ENCODE peak calls at places on chromosomes 12 and 14, in ten cellular contexts. One of them, this sample, is unnamed.

GRCh38 chr14:60183138-60183537 is 17.9 kb upstream of the DHRS7 start:
- DNase-seq in spleen: no peak
- DNase-seq in posterior cingulate gyrus: no peak
- DNase-seq in A172: no peak
- DNase-seq in T follicular helper cell: no peak
- DNase-seq in transverse colon: no peak
- DNase-seq in A549: no peak
- DNase-seq in CD4-positive, alpha-beta memory T cell: no peak
- DNase-seq in fibroblast of the aortic adventitia: no peak
- DNase-seq in stimulated activated CD8-positive, alpha-beta memory T cell treated with anti-CD3 and anti-CD28 coated beads, Interleukin-7, amount 100 ng/mL, for 24 hours: no peak
- DNase-seq in this sample: no peak

GRCh38 chr14:88384653-88385205 is 728 bp upstream of the SPATA7 start:
- DNase-seq in A172: no peak
- DNase-seq in A549: no peak
- DNase-seq in stimulated activated CD8-positive, alpha-beta memory T cell treated with anti-CD3 and anti-CD28 coated beads, Interleukin-7, amount 100 ng/mL, for 24 hours: no peak
- DNase-seq in T follicular helper cell: no peak
- DNase-seq in spleen: no peak
- DNase-seq in CD4-positive, alpha-beta memory T cell: peak; percentile 2
- DNase-seq in posterior cingulate gyrus: no peak
- DNase-seq in transverse colon: no peak
- DNase-seq in fibroblast of the aortic adventitia: peak; percentile 34
- DNase-seq in this sample: no peak

GRCh38 chr12:41224066-41224465 is 35.9 kb downstream of the PDZRN4 start:
- DNase-seq in stimulated activated CD8-positive, alpha-beta memory T cell treated with anti-CD3 and anti-CD28 coated beads, Interleukin-7, amount 100 ng/mL, for 24 hours: no peak
- DNase-seq in T follicular helper cell: no peak
- DNase-seq in fibroblast of the aortic adventitia: no peak
- DNase-seq in CD4-positive, alpha-beta memory T cell: no peak
- DNase-seq in A549: no peak
- DNase-seq in posterior cingulate gyrus: no peak
- DNase-seq in spleen: no peak
- DNase-seq in A172: no peak
- DNase-seq in transverse colon: no peak
- DNase-seq in this sample: no peak

GRCh38 chr14:72692678-72693077 is 201.2 kb downstream of the DPF3 start:
- DNase-seq in T follicular helper cell: no peak
- DNase-seq in posterior cingulate gyrus: no peak
- DNase-seq in A172: no peak
- DNase-seq in CD4-positive, alpha-beta memory T cell: no peak
- DNase-seq in spleen: no peak
- DNase-seq in A549: no peak
- DNase-seq in stimulated activated CD8-positive, alpha-beta memory T cell treated with anti-CD3 and anti-CD28 coated beads, Interleukin-7, amount 100 ng/mL, for 24 hours: no peak
- DNase-seq in fibroblast of the aortic adventitia: no peak
- DNase-seq in transverse colon: no peak
- DNase-seq in this sample: no peak

GRCh38 chr14:99668307-99668997 is 15.6 kb upstream of the CYP46A1 start:
- DNase-seq in fibroblast of the aortic adventitia: no peak
- DNase-seq in stimulated activated CD8-positive, alpha-beta memory T cell treated with anti-CD3 and anti-CD28 coated beads, Interleukin-7, amount 100 ng/mL, for 24 hours: no peak
- DNase-seq in A172: no peak
- DNase-seq in T follicular helper cell: no peak
- DNase-seq in transverse colon: no peak
- DNase-seq in A549: no peak
- DNase-seq in posterior cingulate gyrus: no peak
- DNase-seq in CD4-positive, alpha-beta memory T cell: no peak
- DNase-seq in spleen: peak; percentile 54
- DNase-seq in this sample: no peak

GRCh38 chr12:128914908-128915563 is 61.8 kb downstream of the GLT1D1 start:
- DNase-seq in spleen: no peak
- DNase-seq in fibroblast of the aortic adventitia: no peak
- DNase-seq in A549: no peak
- DNase-seq in CD4-positive, alpha-beta memory T cell: no peak
- DNase-seq in A172: no peak
- DNase-seq in stimulated activated CD8-positive, alpha-beta memory T cell treated with anti-CD3 and anti-CD28 coated beads, Interleukin-7, amount 100 ng/mL, for 24 hours: no peak
- DNase-seq in posterior cingulate gyrus: no peak
- DNase-seq in transverse colon: no peak
- DNase-seq in T follicular helper cell: no peak
- DNase-seq in this sample: peak; percentile 62

GRCh38 chr12:25435431-25435830 is 117.7 kb downstream of the LMNTD1 start:
- DNase-seq in A549: no peak
- DNase-seq in spleen: no peak
- DNase-seq in stimulated activated CD8-positive, alpha-beta memory T cell treated with anti-CD3 and anti-CD28 coated beads, Interleukin-7, amount 100 ng/mL, for 24 hours: no peak
- DNase-seq in CD4-positive, alpha-beta memory T cell: no peak
- DNase-seq in T follicular helper cell: no peak
- DNase-seq in transverse colon: no peak
- DNase-seq in posterior cingulate gyrus: no peak
- DNase-seq in A172: no peak
- DNase-seq in fibroblast of the aortic adventitia: no peak
- DNase-seq in this sample: no peak

GRCh38 chr12:93090768-93091172 is 161.7 kb upstream of the EEA1 start:
- DNase-seq in T follicular helper cell: no peak
- DNase-seq in A549: peak; percentile 17
- DNase-seq in transverse colon: no peak
- DNase-seq in CD4-positive, alpha-beta memory T cell: no peak
- DNase-seq in A172: peak; percentile 62
- DNase-seq in fibroblast of the aortic adventitia: peak; percentile 78
- DNase-seq in posterior cingulate gyrus: no peak
- DNase-seq in stimulated activated CD8-positive, alpha-beta memory T cell treated with anti-CD3 and anti-CD28 coated beads, Interleukin-7, amount 100 ng/mL, for 24 hours: no peak
- DNase-seq in spleen: no peak
- DNase-seq in this sample: no peak

GRCh38 chr14:32601908-32602307 is 272.8 kb downstream of the AKAP6 start:
- DNase-seq in A549: no peak
- DNase-seq in transverse colon: no peak
- DNase-seq in CD4-positive, alpha-beta memory T cell: no peak
- DNase-seq in spleen: no peak
- DNase-seq in A172: no peak
- DNase-seq in T follicular helper cell: no peak
- DNase-seq in posterior cingulate gyrus: no peak
- DNase-seq in stimulated activated CD8-positive, alpha-beta memory T cell treated with anti-CD3 and anti-CD28 coated beads, Interleukin-7, amount 100 ng/mL, for 24 hours: no peak
- DNase-seq in fibroblast of the aortic adventitia: peak; percentile 51
- DNase-seq in this sample: no peak

GRCh38 chr14:21840765-21841164 is 167.1 kb upstream of the OR4E1 start:
- DNase-seq in fibroblast of the aortic adventitia: no peak
- DNase-seq in T follicular helper cell: no peak
- DNase-seq in spleen: no peak
- DNase-seq in transverse colon: no peak
- DNase-seq in A172: no peak
- DNase-seq in stimulated activated CD8-positive, alpha-beta memory T cell treated with anti-CD3 and anti-CD28 coated beads, Interleukin-7, amount 100 ng/mL, for 24 hours: no peak
- DNase-seq in posterior cingulate gyrus: no peak
- DNase-seq in A549: no peak
- DNase-seq in CD4-positive, alpha-beta memory T cell: peak; percentile 26
- DNase-seq in this sample: no peak

GRCh38 chr12:89856431-89856830 is 147.8 kb upstream of the ATP2B1 start:
- DNase-seq in fibroblast of the aortic adventitia: peak; percentile 95
- DNase-seq in stimulated activated CD8-positive, alpha-beta memory T cell treated with anti-CD3 and anti-CD28 coated beads, Interleukin-7, amount 100 ng/mL, for 24 hours: no peak
- DNase-seq in spleen: no peak
- DNase-seq in CD4-positive, alpha-beta memory T cell: no peak
- DNase-seq in transverse colon: no peak
- DNase-seq in A549: no peak
- DNase-seq in posterior cingulate gyrus: no peak
- DNase-seq in A172: peak; percentile 61
- DNase-seq in T follicular helper cell: no peak
- DNase-seq in this sample: peak; percentile 45

GRCh38 chr14:104382361-104383087 is 197.0 kb upstream of the C14orf180 start:
- DNase-seq in spleen: peak; percentile 64
- DNase-seq in A172: no peak
- DNase-seq in fibroblast of the aortic adventitia: no peak
- DNase-seq in CD4-positive, alpha-beta memory T cell: no peak
- DNase-seq in posterior cingulate gyrus: no peak
- DNase-seq in A549: no peak
- DNase-seq in transverse colon: no peak
- DNase-seq in stimulated activated CD8-positive, alpha-beta memory T cell treated with anti-CD3 and anti-CD28 coated beads, Interleukin-7, amount 100 ng/mL, for 24 hours: no peak
- DNase-seq in T follicular helper cell: no peak
- DNase-seq in this sample: no peak

GRCh38 chr12:101243074-101243473 is 33.0 kb upstream of the SLC5A8 start:
- DNase-seq in A549: no peak
- DNase-seq in T follicular helper cell: no peak
- DNase-seq in spleen: no peak
- DNase-seq in CD4-positive, alpha-beta memory T cell: no peak
- DNase-seq in fibroblast of the aortic adventitia: peak; percentile 17
- DNase-seq in posterior cingulate gyrus: no peak
- DNase-seq in transverse colon: no peak
- DNase-seq in stimulated activated CD8-positive, alpha-beta memory T cell treated with anti-CD3 and anti-CD28 coated beads, Interleukin-7, amount 100 ng/mL, for 24 hours: no peak
- DNase-seq in A172: no peak
- DNase-seq in this sample: no peak

GRCh38 chr12:32248594-32249140 is 142.0 kb downstream of the BICD1 start:
- DNase-seq in A172: no peak
- DNase-seq in A549: no peak
- DNase-seq in posterior cingulate gyrus: no peak
- DNase-seq in transverse colon: no peak
- DNase-seq in fibroblast of the aortic adventitia: no peak
- DNase-seq in CD4-positive, alpha-beta memory T cell: no peak
- DNase-seq in T follicular helper cell: no peak
- DNase-seq in stimulated activated CD8-positive, alpha-beta memory T cell treated with anti-CD3 and anti-CD28 coated beads, Interleukin-7, amount 100 ng/mL, for 24 hours: no peak
- DNase-seq in spleen: no peak
- DNase-seq in this sample: no peak

GRCh38 chr12:49792976-49793580 is 35.1 kb downstream of the NCKAP5L start:
- DNase-seq in CD4-positive, alpha-beta memory T cell: no peak
- DNase-seq in fibroblast of the aortic adventitia: no peak
- DNase-seq in spleen: no peak
- DNase-seq in posterior cingulate gyrus: no peak
- DNase-seq in stimulated activated CD8-positive, alpha-beta memory T cell treated with anti-CD3 and anti-CD28 coated beads, Interleukin-7, amount 100 ng/mL, for 24 hours: no peak
- DNase-seq in transverse colon: no peak
- DNase-seq in T follicular helper cell: no peak
- DNase-seq in A549: no peak
- DNase-seq in A172: no peak
- DNase-seq in this sample: no peak

GRCh38 chr12:128994869-128995268 is 141.6 kb downstream of the GLT1D1 start:
- DNase-seq in posterior cingulate gyrus: no peak
- DNase-seq in T follicular helper cell: no peak
- DNase-seq in transverse colon: no peak
- DNase-seq in A172: no peak
- DNase-seq in fibroblast of the aortic adventitia: no peak
- DNase-seq in A549: no peak
- DNase-seq in stimulated activated CD8-positive, alpha-beta memory T cell treated with anti-CD3 and anti-CD28 coated beads, Interleukin-7, amount 100 ng/mL, for 24 hours: no peak
- DNase-seq in CD4-positive, alpha-beta memory T cell: no peak
- DNase-seq in spleen: no peak
- DNase-seq in this sample: no peak

GRCh38 chr12:4036872-4037271 is 163.7 kb upstream of the PARP11 start:
- DNase-seq in posterior cingulate gyrus: no peak
- DNase-seq in transverse colon: no peak
- DNase-seq in A549: no peak
- DNase-seq in spleen: no peak
- DNase-seq in CD4-positive, alpha-beta memory T cell: no peak
- DNase-seq in stimulated activated CD8-positive, alpha-beta memory T cell treated with anti-CD3 and anti-CD28 coated beads, Interleukin-7, amount 100 ng/mL, for 24 hours: no peak
- DNase-seq in T follicular helper cell: no peak
- DNase-seq in A172: no peak
- DNase-seq in fibroblast of the aortic adventitia: no peak
- DNase-seq in this sample: no peak

GRCh38 chr14:50531595-50532501 is 521 bp downstream of the MAP4K5 start:
- DNase-seq in posterior cingulate gyrus: peak; percentile 32
- DNase-seq in CD4-positive, alpha-beta memory T cell: peak; percentile 15
- DNase-seq in transverse colon: peak; percentile 51
- DNase-seq in A172: no peak
- DNase-seq in fibroblast of the aortic adventitia: peak; percentile 31
- DNase-seq in spleen: peak; percentile 90
- DNase-seq in T follicular helper cell: peak; percentile 5
- DNase-seq in A549: no peak
- DNase-seq in stimulated activated CD8-positive, alpha-beta memory T cell treated with anti-CD3 and anti-CD28 coated beads, Interleukin-7, amount 100 ng/mL, for 24 hours: no peak
- DNase-seq in this sample: peak; percentile 28

GRCh38 chr14:103142031-103142430 is 18.8 kb downstream of the TNFAIP2 start:
- DNase-seq in A549: no peak
- DNase-seq in CD4-positive, alpha-beta memory T cell: no peak
- DNase-seq in stimulated activated CD8-positive, alpha-beta memory T cell treated with anti-CD3 and anti-CD28 coated beads, Interleukin-7, amount 100 ng/mL, for 24 hours: no peak
- DNase-seq in A172: no peak
- DNase-seq in spleen: no peak
- DNase-seq in fibroblast of the aortic adventitia: no peak
- DNase-seq in posterior cingulate gyrus: no peak
- DNase-seq in T follicular helper cell: no peak
- DNase-seq in transverse colon: no peak
- DNase-seq in this sample: no peak

GRCh38 chr14:83184531-83184930 is 1650.9 kb upstream of the SEL1L start:
- DNase-seq in fibroblast of the aortic adventitia: no peak
- DNase-seq in stimulated activated CD8-positive, alpha-beta memory T cell treated with anti-CD3 and anti-CD28 coated beads, Interleukin-7, amount 100 ng/mL, for 24 hours: no peak
- DNase-seq in transverse colon: no peak
- DNase-seq in posterior cingulate gyrus: no peak
- DNase-seq in spleen: no peak
- DNase-seq in T follicular helper cell: no peak
- DNase-seq in CD4-positive, alpha-beta memory T cell: no peak
- DNase-seq in A172: no peak
- DNase-seq in A549: no peak
- DNase-seq in this sample: no peak

GRCh38 chr14:46136456-46136855 is 515.1 kb downstream of the RPL10L start:
- DNase-seq in posterior cingulate gyrus: no peak
- DNase-seq in fibroblast of the aortic adventitia: no peak
- DNase-seq in transverse colon: no peak
- DNase-seq in A172: no peak
- DNase-seq in spleen: no peak
- DNase-seq in T follicular helper cell: no peak
- DNase-seq in A549: no peak
- DNase-seq in stimulated activated CD8-positive, alpha-beta memory T cell treated with anti-CD3 and anti-CD28 coated beads, Interleukin-7, amount 100 ng/mL, for 24 hours: no peak
- DNase-seq in CD4-positive, alpha-beta memory T cell: no peak
- DNase-seq in this sample: no peak

GRCh38 chr12:565161-565560 is 98.1 kb downstream of the NINJ2 start:
- DNase-seq in transverse colon: no peak
- DNase-seq in posterior cingulate gyrus: no peak
- DNase-seq in T follicular helper cell: no peak
- DNase-seq in CD4-positive, alpha-beta memory T cell: no peak
- DNase-seq in A549: no peak
- DNase-seq in stimulated activated CD8-positive, alpha-beta memory T cell treated with anti-CD3 and anti-CD28 coated beads, Interleukin-7, amount 100 ng/mL, for 24 hours: no peak
- DNase-seq in spleen: no peak
- DNase-seq in fibroblast of the aortic adventitia: no peak
- DNase-seq in A172: no peak
- DNase-seq in this sample: no peak

GRCh38 chr12:68667896-68668295 is 18.9 kb upstream of the NUP107 start:
- DNase-seq in A549: no peak
- DNase-seq in stimulated activated CD8-positive, alpha-beta memory T cell treated with anti-CD3 and anti-CD28 coated beads, Interleukin-7, amount 100 ng/mL, for 24 hours: no peak
- DNase-seq in fibroblast of the aortic adventitia: no peak
- DNase-seq in A172: no peak
- DNase-seq in posterior cingulate gyrus: no peak
- DNase-seq in spleen: no peak
- DNase-seq in transverse colon: no peak
- DNase-seq in T follicular helper cell: no peak
- DNase-seq in CD4-positive, alpha-beta memory T cell: no peak
- DNase-seq in this sample: no peak

GRCh38 chr12:94247256-94247655 is 98.9 kb downstream of the PLXNC1 start:
- DNase-seq in T follicular helper cell: no peak
- DNase-seq in spleen: no peak
- DNase-seq in transverse colon: no peak
- DNase-seq in CD4-positive, alpha-beta memory T cell: no peak
- DNase-seq in A549: no peak
- DNase-seq in fibroblast of the aortic adventitia: no peak
- DNase-seq in posterior cingulate gyrus: no peak
- DNase-seq in stimulated activated CD8-positive, alpha-beta memory T cell treated with anti-CD3 and anti-CD28 coated beads, Interleukin-7, amount 100 ng/mL, for 24 hours: no peak
- DNase-seq in A172: no peak
- DNase-seq in this sample: no peak

GRCh38 chr14:22429546-22429945 is 159.5 kb downstream of the DAD1 start:
- DNase-seq in T follicular helper cell: no peak
- DNase-seq in spleen: no peak
- DNase-seq in CD4-positive, alpha-beta memory T cell: no peak
- DNase-seq in fibroblast of the aortic adventitia: no peak
- DNase-seq in A549: no peak
- DNase-seq in posterior cingulate gyrus: no peak
- DNase-seq in transverse colon: no peak
- DNase-seq in stimulated activated CD8-positive, alpha-beta memory T cell treated with anti-CD3 and anti-CD28 coated beads, Interleukin-7, amount 100 ng/mL, for 24 hours: no peak
- DNase-seq in A172: no peak
- DNase-seq in this sample: no peak